ENCODE peak calls at places on chromosomes 4 and X, in five cellular contexts. One of them, this sample, is unnamed. For H3K4me1 and H3K36me3, the result is how much of the 10 kb centered on the place peaks cover.

GRCh38 chr4:152090543-152090942 is 329.7 kb upstream of the GATB start:
- DNase-seq in stomach: no peak
- DNase-seq in HCT116: no peak
- DNase-seq in mesendoderm: peak
- DNase-seq in mucosa of descending colon: no peak
- DNase-seq in this sample: peak

GRCh38 chr4:54566608-54567007 is 91.1 kb upstream of the KIT start:
- DNase-seq in stomach: no peak
- DNase-seq in HCT116: no peak
- DNase-seq in mesendoderm: peak
- DNase-seq in mucosa of descending colon: peak
- DNase-seq in this sample: no peak

GRCh38 chrX:69231903-69232302 is 66.7 kb upstream of the PJA1 start:
- DNase-seq in stomach: no peak
- DNase-seq in HCT116: no peak
- DNase-seq in mesendoderm: no peak
- DNase-seq in mucosa of descending colon: no peak
- DNase-seq in this sample: no peak

GRCh38 chr4:107147864-107148263 is 111.8 kb upstream of the DKK2 start:
- DNase-seq in stomach: no peak
- DNase-seq in HCT116: no peak
- DNase-seq in mesendoderm: no peak
- DNase-seq in mucosa of descending colon: no peak
- DNase-seq in this sample: no peak

GRCh38 chrX:36266155-36266554 is 346.6 kb downstream of the CFAP47 start:
- DNase-seq in stomach: no peak
- DNase-seq in HCT116: no peak
- DNase-seq in mesendoderm: no peak
- DNase-seq in mucosa of descending colon: no peak
- DNase-seq in this sample: no peak

GRCh38 chrX:123084797-123085196 is 99.3 kb upstream of the GRIA3 start:
- DNase-seq in stomach: no peak
- DNase-seq in HCT116: no peak
- DNase-seq in mesendoderm: no peak
- DNase-seq in mucosa of descending colon: no peak
- DNase-seq in this sample: no peak

GRCh38 chrX:148567229-148567628 is 66.8 kb downstream of the AFF2 start:
- DNase-seq in stomach: no peak
- DNase-seq in HCT116: no peak
- DNase-seq in mesendoderm: peak
- DNase-seq in mucosa of descending colon: no peak
- DNase-seq in this sample: no peak

GRCh38 chrX:41616935-41617334 is 71.8 kb upstream of the GPR34 start:
- DNase-seq in stomach: no peak
- DNase-seq in HCT116: no peak
- DNase-seq in mesendoderm: peak
- DNase-seq in mucosa of descending colon: no peak
- DNase-seq in this sample: no peak

GRCh38 chrX:154967603-154968002 is 54.9 kb downstream of the F8 start:
- DNase-seq in stomach: no peak
- DNase-seq in HCT116: peak
- DNase-seq in mesendoderm: no peak
- DNase-seq in mucosa of descending colon: no peak
- DNase-seq in this sample: no peak

GRCh38 chrX:119579414-119579813 is 5.1 kb downstream of the UBE2A start:
- DNase-seq in stomach: no peak
- DNase-seq in HCT116: no peak
- DNase-seq in mesendoderm: no peak
- DNase-seq in mucosa of descending colon: no peak
- DNase-seq in this sample: no peak

GRCh38 chr4:164221631-164222030 is 532.3 kb upstream of the SMIM31 start:
- DNase-seq in stomach: no peak
- DNase-seq in HCT116: peak
- DNase-seq in mesendoderm: no peak
- DNase-seq in mucosa of descending colon: no peak
- DNase-seq in this sample: no peak

GRCh38 chr4:163484906-163485305 is 9.6 kb upstream of the TMA16 start:
- DNase-seq in stomach: peak
- DNase-seq in HCT116: peak
- DNase-seq in mesendoderm: peak
- DNase-seq in mucosa of descending colon: peak
- DNase-seq in this sample: no peak

GRCh38 chr4:151355155-151355554 is 29.8 kb upstream of the SH3D19 start:
- DNase-seq in stomach: no peak
- DNase-seq in HCT116: no peak
- DNase-seq in mesendoderm: no peak
- DNase-seq in mucosa of descending colon: no peak
- DNase-seq in this sample: no peak

GRCh38 chr4:128292349-128292748 is 4.7 kb upstream of the PGRMC2 start:
- DNase-seq in stomach: no peak
- DNase-seq in HCT116: no peak
- DNase-seq in mesendoderm: no peak
- DNase-seq in mucosa of descending colon: no peak
- DNase-seq in this sample: no peak

GRCh38 chr4:78149737-78150136 is 92.6 kb downstream of the FRAS1 start:
- DNase-seq in stomach: no peak
- DNase-seq in HCT116: no peak
- DNase-seq in mesendoderm: peak
- DNase-seq in mucosa of descending colon: no peak
- DNase-seq in this sample: no peak

GRCh38 chrX:151896734-151897474 is 15.8 kb upstream of the MAGEA4 start:
- DNase-seq in stomach: no peak
- DNase-seq in HCT116: no peak
- DNase-seq in mesendoderm: peak
- DNase-seq in mucosa of descending colon: no peak
- DNase-seq in this sample: no peak

GRCh38 chr4:77123403-77123802 is 33.6 kb upstream of the CCNG2 start:
- DNase-seq in stomach: no peak
- DNase-seq in HCT116: no peak
- DNase-seq in mesendoderm: no peak
- DNase-seq in mucosa of descending colon: no peak
- DNase-seq in this sample: no peak
- H3K4me1 ChIP-seq in stomach: under half
- H3K4me1 ChIP-seq in HCT116: under half
- H3K4me1 ChIP-seq in mesendoderm: under half
- H3K4me1 ChIP-seq in mucosa of descending colon: under half
- H3K4me1 ChIP-seq in this sample: under half

DNA sequence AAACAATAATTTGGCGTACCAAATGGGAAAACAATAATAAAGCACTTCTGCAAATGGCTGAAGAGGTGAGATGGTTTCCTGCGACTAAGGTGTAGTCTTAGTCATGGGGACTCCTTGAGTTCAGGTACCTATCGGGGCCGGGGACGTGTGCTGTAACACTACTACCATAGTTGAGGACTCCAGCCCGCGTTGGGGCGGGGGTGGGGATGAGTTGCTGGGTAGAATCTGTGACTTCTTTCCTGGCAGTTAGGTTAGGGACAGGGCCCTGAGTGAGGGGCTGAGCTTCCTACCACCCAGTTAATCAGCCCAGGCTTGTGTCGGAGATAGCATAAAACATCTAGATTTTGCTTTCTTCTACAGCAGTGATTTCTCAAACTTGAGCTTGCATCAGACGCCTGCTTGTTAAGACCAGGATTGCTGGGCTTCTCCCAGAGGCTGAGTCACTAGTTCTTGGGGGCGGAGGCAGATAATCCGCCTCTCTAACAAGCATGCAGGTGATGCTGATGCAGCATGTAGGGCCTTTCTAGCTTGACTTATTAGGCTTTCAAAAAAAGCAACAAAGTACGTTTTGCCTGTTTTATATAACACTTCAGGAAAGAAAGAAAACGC is 30.2 kb downstream of the RBBP7 start:
- DNase-seq in stomach: no peak
- DNase-seq in HCT116: no peak
- DNase-seq in mesendoderm: peak
- DNase-seq in mucosa of descending colon: no peak
- DNase-seq in this sample: no peak
- H3K36me3 ChIP-seq in stomach: half or more
- H3K36me3 ChIP-seq in HCT116: under half
- H3K36me3 ChIP-seq in mesendoderm: under half
- H3K36me3 ChIP-seq in mucosa of descending colon: under half
- H3K36me3 ChIP-seq in this sample: under half

GRCh38 chrX:10612215-10612614 is 8.2 kb downstream of the MID1 start:
- DNase-seq in stomach: no peak
- DNase-seq in HCT116: no peak
- DNase-seq in mesendoderm: no peak
- DNase-seq in mucosa of descending colon: no peak
- DNase-seq in this sample: no peak
- H3K4me1 ChIP-seq in stomach: under half
- H3K4me1 ChIP-seq in HCT116: under half
- H3K4me1 ChIP-seq in mesendoderm: under half
- H3K4me1 ChIP-seq in mucosa of descending colon: under half
- H3K4me1 ChIP-seq in this sample: under half

DNA sequence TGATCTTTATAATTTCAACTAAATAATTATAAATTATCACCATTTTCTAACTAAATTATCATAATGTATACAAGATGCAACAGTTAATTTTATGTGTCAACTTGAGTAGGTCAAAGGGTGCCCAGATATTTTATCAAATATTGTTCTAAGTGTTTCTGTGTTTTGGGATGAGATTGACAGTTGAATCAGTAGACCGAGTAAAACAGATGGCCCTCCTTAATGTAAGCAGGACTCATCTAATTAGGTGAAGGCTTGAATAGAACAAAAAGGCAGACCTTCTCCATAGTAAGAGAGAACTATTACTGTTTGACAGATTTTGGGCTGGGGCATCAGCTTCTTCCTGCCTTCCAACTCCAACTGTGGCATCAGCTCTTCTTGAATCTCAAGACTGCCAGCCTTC is 185.8 kb downstream of the TRAM1L1 start:
- DNase-seq in stomach: no peak
- DNase-seq in HCT116: no peak
- DNase-seq in mesendoderm: no peak
- DNase-seq in mucosa of descending colon: no peak
- DNase-seq in this sample: no peak
- H3K36me3 ChIP-seq in stomach: under half
- H3K36me3 ChIP-seq in HCT116: under half
- H3K36me3 ChIP-seq in mesendoderm: under half
- H3K36me3 ChIP-seq in mucosa of descending colon: under half
- H3K36me3 ChIP-seq in this sample: under half

This sample was measured in left ventricle myocardium inferior.